ENCODE peak calls at places on chromosomes 7 and 10, in seven cellular contexts. E is GM12891, M is HepG2, J is HCT116, N is transverse colon, Y is suprapubic skin, B is stomach. I is an unnamed sample.
A peak's percentile ranks its signal among the peaks of the same experiment; 100 is the strongest.

GRCh38 chr10:77296534-77297369 is 340.9 kb downstream of the KCNMA1 start:
- DNase-seq in E (no peak), N (no peak), J (no peak), B (no peak), Y (no peak), M (no peak), I (no peak)

GRCh38 chr7:67671006-67671405 is 674.4 kb downstream of the TYW1 start:
- DNase-seq in B (no peak), Y (no peak), N (no peak), J (no peak), E (no peak), M (no peak), I (no peak)

GRCh38 chr7:91034459-91035368 is 229.5 kb upstream of the FZD1 start:
- DNase-seq in B (peak; percentile 74), Y (no peak), N (peak; percentile 57), M (peak; percentile 8), J (peak; percentile 28), E (no peak), I (no peak)

GRCh38 chr10:52533986-52534385 is 219.9 kb downstream of the DKK1 start:
- DNase-seq in B (no peak), N (no peak), Y (no peak), M (no peak), J (no peak), E (no peak), I (no peak)

GRCh38 chr7:135753616-135754413 is 5.2 kb upstream of the FAM180A start:
- DNase-seq in B (no peak), J (no peak), N (no peak), E (no peak), M (no peak), Y (no peak), I (no peak)

GRCh38 chr7:82595176-82595575 is 151.6 kb upstream of the CACNA2D1 start:
- DNase-seq in M (no peak), B (no peak), Y (no peak), E (no peak), J (no peak), N (no peak), I (no peak)

GRCh38 chr7:121302214-121302745 is 26.5 kb upstream of the WNT16 start:
- DNase-seq in E (no peak), M (no peak), B (no peak), J (peak; percentile 97), Y (no peak), N (no peak), I (no peak)

GRCh38 chr10:679556-679955 is 9.9 kb downstream of the DIP2C start:
- DNase-seq in N (no peak), B (no peak), M (no peak), J (no peak), E (no peak), Y (no peak), I (no peak)

GRCh38 chr10:113226404-113226803 is 276.4 kb downstream of the TCF7L2 start:
- DNase-seq in M (no peak), J (no peak), Y (no peak), E (no peak), N (no peak), B (no peak), I (no peak)

GRCh38 chr7:108367946-108368345 is 88.3 kb downstream of the NRCAM start:
- DNase-seq in E (no peak), M (no peak), Y (no peak), N (no peak), B (no peak), J (no peak), I (no peak)

GRCh38 chr7:138974103-138974502 is 7.1 kb downstream of the KIAA1549 start:
- DNase-seq in Y (no peak), B (no peak), M (no peak), E (no peak), J (no peak), N (no peak), I (no peak)

GRCh38 chr10:46068905-46069304 is 22.8 kb upstream of the MSMB start:
- DNase-seq in N (no peak), B (no peak), Y (no peak), E (no peak), J (no peak), M (no peak), I (peak; percentile 42)
- TF ChIP-seq POLR2AphosphoS5 in N (no peak), B (no peak), Y (no peak), E (no peak), J (no peak), M (no peak), I (no peak)

GRCh38 chr7:6706666-6707407 is at the start of gene ZNF12:
- DNase-seq in J (peak; percentile 80), E (peak; percentile 86), M (peak; percentile 90), B (peak; percentile 98), N (peak; percentile 98), Y (peak; percentile 98), I (peak; percentile 99)
- TF ChIP-seq POLR2A in J (peak; percentile 62), E (peak; percentile 61), M (peak; percentile 55), B (no peak), N (peak; percentile 73), Y (peak; percentile 71), I (no peak)

DNA sequence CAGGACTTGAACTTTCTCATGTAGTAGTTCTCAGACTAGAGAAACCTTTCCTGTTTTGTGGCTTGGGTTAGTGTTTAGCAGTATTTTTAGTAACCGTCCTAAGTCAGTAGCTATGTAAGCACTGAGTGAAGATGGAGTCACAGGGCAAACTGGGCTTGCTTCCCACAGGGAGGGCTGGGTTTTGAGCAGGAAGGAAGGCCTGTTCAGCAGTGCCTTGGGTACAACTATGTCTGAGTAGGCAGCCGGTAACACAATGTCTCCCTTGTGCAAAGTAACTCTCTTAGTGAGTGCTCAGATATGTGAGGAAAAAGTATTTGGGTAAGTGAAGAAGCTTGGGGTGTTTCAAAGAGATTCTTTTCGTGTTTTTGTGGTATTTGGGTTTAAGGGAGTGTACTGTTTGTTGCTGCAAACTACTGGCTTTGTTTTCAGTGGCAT is 96.4 kb downstream of the CCSER2 start:
- DNase-seq in B (peak; percentile 90), M (peak; percentile 54), E (no peak), N (peak; percentile 82), Y (peak; percentile 84), J (peak; percentile 36), I (peak; percentile 94)
- TF ChIP-seq POLR2AphosphoS5 in B (peak; percentile 79), M (no peak), E (no peak), N (peak; percentile 64), Y (no peak), J (no peak), I (peak; percentile 94)

GRCh38 chr7:64045301-64046040 is at the start of gene ZNF727:
- DNase-seq in J (no peak), Y (no peak), N (peak; percentile 12), E (no peak), B (no peak), M (no peak), I (no peak)
- TF ChIP-seq POLR2A in J (no peak), Y (no peak), N (no peak), E (no peak), B (no peak), M (no peak), I (no peak)

GRCh38 chr10:121668336-121669009 is 70.2 kb upstream of the FGFR2 start:
- DNase-seq in N (peak; percentile 26), B (peak; percentile 60), Y (no peak), E (no peak), M (no peak), J (no peak), I (no peak)
- TF ChIP-seq POLR2AphosphoS5 in N (no peak), B (no peak), Y (no peak), E (no peak), M (no peak), J (no peak), I (peak; percentile 71)

GRCh38 chr10:119818889-119819270 is 53.8 kb downstream of the MCMBP start:
- DNase-seq in B (no peak), N (no peak), J (no peak), Y (no peak), E (no peak), M (no peak), I (no peak)

GRCh38 chr10:119812684-119813083 is 60.0 kb downstream of the MCMBP start:
- DNase-seq in B (no peak), J (no peak), N (no peak), M (no peak), E (no peak), Y (no peak), I (no peak)

GRCh38 chr10:119815671-119816070 is 57.0 kb downstream of the MCMBP start:
- DNase-seq in M (no peak), E (no peak), J (no peak), Y (no peak), B (no peak), N (no peak), I (no peak)

GRCh38 chr10:119821172-119821571 is 51.5 kb downstream of the MCMBP start:
- DNase-seq in J (no peak), B (no peak), Y (no peak), N (no peak), M (no peak), E (no peak), I (no peak)

GRCh38 chr10:119817991-119818888 is 54.4 kb downstream of the MCMBP start:
- DNase-seq in M (no peak), B (peak; percentile 29), J (no peak), Y (peak; percentile 80), E (no peak), N (peak; percentile 29), I (no peak)
- TF ChIP-seq POLR2A in M (no peak), B (no peak), J (no peak), Y (no peak), E (no peak), N (no peak), I (no peak)

GRCh38 chr7:99943641-99944507 is 14.5 kb upstream of the GJC3 start:
- DNase-seq in B (no peak), N (no peak), E (no peak), J (no peak), Y (no peak), M (no peak), I (peak; percentile 79)
- TF ChIP-seq POLR2AphosphoS5 in B (no peak), N (no peak), E (no peak), J (no peak), Y (no peak), M (no peak), I (no peak)

DNA sequence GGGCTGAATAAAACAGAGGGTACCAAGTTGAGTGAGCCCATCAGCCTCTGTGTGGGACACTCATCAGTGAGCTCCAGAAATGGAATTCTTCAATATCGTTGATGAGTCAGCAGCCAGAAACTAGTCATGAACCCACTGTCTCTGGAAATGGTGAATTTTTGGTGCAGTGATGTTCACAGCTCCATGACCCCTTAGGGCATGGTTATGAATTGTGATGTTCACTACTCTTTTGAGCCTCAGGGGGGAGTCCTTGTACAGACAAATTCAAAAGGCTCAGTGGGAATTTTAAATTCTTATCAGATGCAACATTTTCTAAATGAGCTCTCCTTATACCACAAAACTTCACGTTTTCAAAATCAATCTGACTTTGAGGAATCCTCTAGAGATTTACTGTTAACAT is 335.7 kb downstream of the PHTF2 start:
- DNase-seq in B (no peak), N (no peak), Y (no peak), E (peak; percentile 26), J (peak; percentile 19), M (peak; percentile 3), I (no peak)
- TF ChIP-seq POLR2A in B (no peak), N (no peak), Y (no peak), E (no peak), J (no peak), M (no peak), I (no peak)

GRCh38 chr10:103696411-103697145 is 158.8 kb downstream of the SH3PXD2A start:
- DNase-seq in B (peak; percentile 44), Y (no peak), M (no peak), N (peak; percentile 67), E (peak; percentile 75), J (peak; percentile 83), I (no peak)
- TF ChIP-seq POLR2AphosphoS5 in B (no peak), Y (no peak), M (no peak), N (no peak), E (no peak), J (peak; percentile 69), I (no peak)

I was measured in esophagus muscularis mucosa.